ENCODE peak calls at places on chromosome 10, in eight cellular contexts. D is activated CD8-positive, alpha-beta memory T cell treated with anti-CD3 and anti-CD28 coated beads for 24 hours; A is ELF-1; M is mammary epithelial cell; O is activated T-cell treated with anti-CD3 and anti-CD28 coated beads for 4 hours; N is breast epithelium; G is NCI-H1105; R is NCI-H510A treated with DMSO at 0.1 percent for 48 hours. X is an unnamed sample.

GRCh38 chr10:77176224-77176623 is 461.4 kb downstream of the KCNMA1 start:
- DNase-seq in A (no peak), D (no peak), N (no peak), M (no peak), G (no peak), R (no peak), O (no peak), X (no peak)

GRCh38 chr10:112783653-112784426 is 166.2 kb upstream of the TCF7L2 start:
- DNase-seq in O (no peak), M (no peak), D (no peak), G (peak), N (no peak), A (peak), R (peak), X (peak)

GRCh38 chr10:43610636-43611035 is 4.4 kb downstream of the ZNF485 start:
- DNase-seq in O (no peak), D (no peak), N (no peak), R (no peak), A (no peak), M (peak), G (no peak), X (no peak)

GRCh38 chr10:69327463-69328345 is 49.4 kb downstream of the HK1 start:
- DNase-seq in M (peak), D (peak), A (peak), R (peak), O (peak), N (peak), G (no peak), X (no peak)

GRCh38 chr10:81215498-81215897 is 659.5 kb upstream of the NRG3 start:
- DNase-seq in G (no peak), N (no peak), O (no peak), M (no peak), D (no peak), A (no peak), R (no peak), X (no peak)

GRCh38 chr10:67088035-67088434 is 162.2 kb downstream of the LRRTM3 start:
- DNase-seq in D (no peak), O (no peak), N (no peak), M (no peak), R (no peak), G (no peak), A (no peak), X (no peak)

GRCh38 chr10:132096223-132096622 is 30.5 kb downstream of the JAKMIP3 start:
- DNase-seq in M (peak), G (no peak), O (no peak), A (no peak), N (peak), D (no peak), R (no peak), X (no peak)

GRCh38 chr10:35613597-35614226 is 8.6 kb downstream of the GJD4 start:
- DNase-seq in O (no peak), D (no peak), G (no peak), N (no peak), R (no peak), M (no peak), A (no peak), X (no peak)

GRCh38 chr10:70132098-70133029 is at the start of gene AIFM2:
- DNase-seq in M (peak), D (peak), A (peak), O (no peak), R (peak), G (peak), N (peak), X (peak)

GRCh38 chr10:7950981-7951847 is 103.3 kb upstream of the GATA3 start:
- DNase-seq in M (no peak), O (no peak), G (no peak), R (no peak), A (no peak), D (no peak), N (no peak), X (no peak)

GRCh38 chr10:129339191-129339590 is 127.8 kb upstream of the MGMT start:
- DNase-seq in G (no peak), N (no peak), M (no peak), R (no peak), D (no peak), A (no peak), O (no peak), X (no peak)

GRCh38 chr10:102120987-102121738 is 995 bp upstream of the LDB1 start:
- DNase-seq in O (no peak), M (no peak), G (no peak), A (peak), R (peak), D (no peak), N (peak), X (peak)

GRCh38 chr10:83222300-83222699 is 917.0 kb upstream of the GHITM start:
- DNase-seq in N (no peak), R (no peak), A (no peak), M (no peak), O (no peak), G (no peak), D (no peak), X (no peak)

GRCh38 chr10:60645928-60646433 is 132.3 kb upstream of the CDK1 start:
- DNase-seq in O (no peak), A (no peak), M (no peak), R (no peak), G (no peak), N (no peak), D (no peak), X (no peak)

GRCh38 chr10:50561816-50562215 is 61.9 kb downstream of the SGMS1 start:
- DNase-seq in G (no peak), R (peak), D (no peak), A (no peak), O (no peak), N (no peak), M (no peak), X (peak)

GRCh38 chr10:129541748-129542487 is 74.9 kb downstream of the MGMT start:
- DNase-seq in M (no peak), N (no peak), A (no peak), G (no peak), O (no peak), D (no peak), R (no peak), X (no peak)

GRCh38 chr10:29257106-29257783 is 31.6 kb upstream of the LYZL1 start:
- DNase-seq in D (no peak), M (peak), A (peak), O (no peak), G (no peak), R (no peak), N (peak), X (no peak)

GRCh38 chr10:89427629-89428028 is 13.3 kb downstream of the IFIT5 start:
- DNase-seq in R (no peak), D (no peak), G (no peak), A (no peak), N (no peak), M (peak), O (no peak), X (no peak)

GRCh38 chr10:97081621-97082235 is 104.0 kb downstream of the SLIT1 start:
- DNase-seq in M (peak), G (no peak), R (no peak), N (no peak), D (peak), O (peak), A (peak), X (no peak)

GRCh38 chr10:43407576-43408330 is 1.2 kb downstream of the HNRNPF start:
- DNase-seq in A (peak), M (peak), N (peak), O (peak), R (peak), D (peak), G (peak), X (peak)

GRCh38 chr10:62005281-62005680 is 103.8 kb downstream of the ARID5B start:
- DNase-seq in O (no peak), N (no peak), D (no peak), R (no peak), G (no peak), A (no peak), M (no peak), X (no peak)

X was measured in NCI-H2081.